ENCODE peak calls at places on chromosomes 7 and 10, in six cellular contexts. K is BJ; C is pancreas; Y is cardiac fibroblast; V is activated CD8-positive, alpha-beta T cell treated with anti-CD3 and anti-CD28 coated beads for 36 hours; X is tibial artery. N is an unnamed sample.

GRCh38 chr10:6044060-6044459 is 18.1 kb downstream of the IL2RA start:
- DNase-seq in Y (no peak), C (no peak), K (no peak), X (no peak), V (no peak), N (no peak)

GRCh38 chr7:32043688-32044087 is 26.5 kb downstream of the PDE1C start:
- DNase-seq in V (no peak), Y (peak; percentile 50), K (no peak), C (no peak), X (no peak), N (peak; percentile 57)

GRCh38 chr10:86900955-86901354 is 56.5 kb downstream of the MMRN2 start:
- DNase-seq in C (peak; percentile 93), K (no peak), V (no peak), X (peak; percentile 60), Y (peak; percentile 60), N (no peak)

GRCh38 chr10:74078037-74078436 is 72.6 kb downstream of the AP3M1 start:
- DNase-seq in K (no peak), C (no peak), V (peak; percentile 91), X (no peak), Y (peak; percentile 61), N (no peak)

GRCh38 chr7:37901890-37902524 is 14.6 kb downstream of the SFRP4 start:
- DNase-seq in Y (peak; percentile 76), C (no peak), K (no peak), X (no peak), V (no peak), N (peak; percentile 66)

GRCh38 chr10:124545346-124545745 is 83.7 kb downstream of the LHPP start:
- DNase-seq in K (no peak), X (no peak), Y (no peak), V (peak; percentile 35), C (peak; percentile 39), N (no peak)

GRCh38 chr10:5198386-5198785 is 1.7 kb downstream of the AKR1C4 start:
- DNase-seq in Y (peak; percentile 33), C (no peak), X (no peak), K (no peak), V (no peak), N (no peak)

GRCh38 chr7:36896956-36897594 is 172.8 kb upstream of the AOAH start:
- DNase-seq in V (no peak), X (no peak), K (no peak), Y (no peak), C (no peak), N (no peak)

GRCh38 chr7:22561356-22561755 is 61.4 kb upstream of the STEAP1B start:
- DNase-seq in V (no peak), Y (peak; percentile 99), K (peak; percentile 95), C (no peak), X (peak; percentile 81), N (peak; percentile 91)

GRCh38 chr10:116704926-116705325 is 37.4 kb downstream of the HSPA12A start:
- DNase-seq in K (no peak), Y (no peak), V (no peak), X (peak; percentile 12), C (peak; percentile 85), N (no peak)

GRCh38 chr10:33008499-33009243 is 50.6 kb upstream of the ITGB1 start:
- DNase-seq in Y (peak; percentile 94), V (peak; percentile 75), K (no peak), X (peak; percentile 61), C (no peak), N (peak; percentile 84)

GRCh38 chr10:16689227-16689626 is 128.0 kb downstream of the RSU1 start:
- DNase-seq in V (no peak), X (no peak), C (no peak), Y (peak; percentile 28), K (no peak), N (no peak)

GRCh38 chr7:155380221-155380861 is 77.6 kb upstream of the EN2 start:
- DNase-seq in V (peak; percentile 87), K (no peak), Y (peak; percentile 73), X (peak; percentile 54), C (peak; percentile 87), N (peak; percentile 78)

GRCh38 chr7:136173874-136174273 is 196.7 kb upstream of the MTPN start:
- DNase-seq in V (no peak), X (no peak), Y (no peak), K (no peak), C (no peak), N (no peak)

GRCh38 chr10:16967866-16968721 is 150.9 kb upstream of the RSU1 start:
- DNase-seq in X (no peak), C (no peak), V (no peak), Y (peak; percentile 94), K (no peak), N (peak; percentile 20)

GRCh38 chr10:88127266-88127665 is 263.8 kb downstream of the PTEN start:
- DNase-seq in V (no peak), X (no peak), K (no peak), Y (no peak), C (no peak), N (no peak)

GRCh38 chr10:103716206-103717160 is 138.9 kb downstream of the SH3PXD2A start:
- DNase-seq in C (peak; percentile 65), X (no peak), Y (no peak), K (no peak), V (no peak), N (no peak)

GRCh38 chr7:500521-501420 is 18.9 kb downstream of the PDGFA start:
- DNase-seq in V (no peak), Y (no peak), X (no peak), K (no peak), C (peak; percentile 71), N (no peak)

GRCh38 chr7:108246227-108246837 is 116.2 kb upstream of the LAMB4 start:
- DNase-seq in Y (peak; percentile 99), C (no peak), V (peak; percentile 18), K (peak; percentile 87), X (no peak), N (peak; percentile 84)

GRCh38 chr7:105353752-105354328 is 34.9 kb downstream of the SRPK2 start:
- DNase-seq in Y (peak; percentile 79), K (no peak), C (no peak), X (peak; percentile 57), V (no peak), N (no peak)

GRCh38 chr10:132580617-132581016 is 43.0 kb downstream of the INPP5A start:
- DNase-seq in C (no peak), V (no peak), X (no peak), Y (no peak), K (no peak), N (no peak)

GRCh38 chr10:63722537-63722936 is 201.3 kb downstream of the REEP3 start:
- DNase-seq in C (no peak), Y (peak; percentile 61), X (peak; percentile 66), V (no peak), K (no peak), N (no peak)

GRCh38 chr10:26480909-26481703 is 43.0 kb downstream of the APBB1IP start:
- DNase-seq in Y (no peak), X (peak; percentile 38), K (no peak), C (no peak), V (no peak), N (no peak)

GRCh38 chr10:122706947-122707346 is 7.3 kb upstream of the C10orf120 start:
- DNase-seq in V (no peak), C (no peak), Y (no peak), X (no peak), K (no peak), N (no peak)

GRCh38 chr10:5188358-5188757 is 3.4 kb upstream of the AKR1C8 start:
- DNase-seq in X (no peak), C (no peak), V (no peak), K (no peak), Y (no peak), N (no peak)

GRCh38 chr7:44196450-44196872 is 4.3 kb upstream of the YKT6 start:
- DNase-seq in Y (peak; percentile 71), X (no peak), V (peak; percentile 63), K (no peak), C (no peak), N (peak; percentile 71)
- TF ChIP-seq CTCF in Y (peak; percentile 91), X (peak; percentile 61), V (peak; percentile 76), K (peak; percentile 88), C (no peak), N (peak; percentile 63)

GRCh38 chr10:71063431-71063830 is 148.9 kb upstream of the UNC5B start:
- DNase-seq in X (no peak), K (no peak), Y (no peak), C (peak; percentile 31), V (no peak), N (no peak)

GRCh38 chr10:71062156-71062555 is 150.2 kb upstream of the UNC5B start:
- DNase-seq in X (no peak), Y (no peak), K (no peak), C (no peak), V (no peak), N (no peak)

GRCh38 chr10:71065659-71066058 is 146.7 kb upstream of the UNC5B start:
- DNase-seq in K (no peak), C (no peak), Y (no peak), V (peak; percentile 11), X (no peak), N (no peak)

GRCh38 chr10:71066600-71066999 is 145.8 kb upstream of the UNC5B start:
- DNase-seq in V (no peak), X (no peak), C (no peak), Y (no peak), K (no peak), N (no peak)

GRCh38 chr10:71064413-71065118 is 147.8 kb upstream of the UNC5B start:
- DNase-seq in C (no peak), X (no peak), K (no peak), Y (no peak), V (no peak), N (no peak)
- TF ChIP-seq CTCF in C (no peak), X (no peak), K (no peak), Y (no peak), V (no peak), N (no peak)

DNA sequence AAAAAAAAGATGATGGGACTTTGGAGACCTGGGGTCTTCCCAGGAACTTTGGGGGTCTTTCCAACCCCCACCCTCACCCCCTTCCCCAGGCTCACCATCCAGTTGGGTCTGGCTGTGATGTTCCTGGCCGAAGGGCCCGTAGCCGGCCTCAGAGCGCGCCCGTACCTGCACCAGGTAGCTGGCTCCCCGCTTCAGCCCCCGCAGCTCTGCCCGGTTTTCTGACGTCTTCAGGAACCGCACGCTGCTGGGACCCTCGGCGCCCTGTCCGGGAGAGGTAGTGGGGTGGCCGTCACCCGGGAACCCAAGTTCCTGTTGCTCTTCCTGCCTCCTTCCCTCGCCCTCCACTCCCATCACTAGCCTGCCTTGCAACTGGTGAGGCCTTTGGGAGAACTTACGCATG is 10.2 kb downstream of the EPHB4 start:
- DNase-seq in K (no peak), X (no peak), V (no peak), C (peak; percentile 48), Y (no peak), N (no peak)
- TF ChIP-seq CTCF in K (no peak), X (no peak), V (no peak), C (no peak), Y (no peak), N (no peak)

DNA sequence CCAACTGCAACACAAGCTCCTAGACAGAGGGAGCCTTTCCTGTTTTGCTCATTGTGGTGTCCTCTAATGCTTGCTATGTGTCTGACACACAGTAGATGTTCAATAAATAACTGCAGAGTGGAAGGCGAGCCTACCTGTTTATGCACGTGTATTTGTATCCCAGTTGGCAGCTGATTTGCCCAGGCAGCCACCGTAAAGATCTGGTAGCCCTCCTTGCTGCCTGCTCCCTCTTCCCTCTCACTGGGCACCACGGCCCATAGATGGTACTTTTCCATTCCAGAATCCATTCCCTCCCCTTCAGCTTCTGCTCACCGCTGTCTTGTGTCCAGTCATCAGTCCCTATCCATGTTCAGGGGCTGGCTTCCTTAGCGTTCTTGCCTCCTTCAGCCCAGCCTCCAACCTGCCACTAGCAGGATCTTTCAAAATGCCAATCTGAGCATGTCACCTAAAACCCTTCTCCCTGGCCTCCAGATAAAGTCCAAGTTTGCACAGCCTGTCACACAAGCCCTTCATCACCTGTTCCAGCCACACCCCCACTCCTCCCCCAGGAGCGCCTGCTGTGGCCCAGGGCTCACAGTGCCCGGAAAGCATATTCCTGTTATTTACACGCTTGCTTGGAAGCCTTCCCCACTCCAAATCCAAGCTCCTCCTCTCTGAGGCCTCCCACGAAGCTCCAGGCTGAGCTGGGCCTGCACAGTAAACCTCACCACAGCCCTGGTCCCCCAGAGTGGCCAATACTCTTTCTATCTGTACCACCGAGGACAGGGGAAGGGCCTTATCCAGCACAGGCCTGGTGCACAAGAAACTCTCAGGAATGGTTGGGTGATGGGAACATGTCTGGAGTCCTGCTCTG is 21.0 kb downstream of the ZCCHC24 start:
- DNase-seq in C (peak; percentile 47), Y (no peak), X (no peak), V (no peak), K (no peak), N (no peak)
- TF ChIP-seq CTCF in C (no peak), Y (no peak), X (no peak), V (no peak), K (no peak), N (no peak)